ENCODE peak calls at places on chromosomes 3 and 15, in four cellular contexts. R is iPS-NIHi11; L is right atrium auricular region; Q is activated CD8-positive, alpha-beta memory T cell treated with anti-CD3 and anti-CD28 coated beads for 48 hours. Y is an unnamed sample.

GRCh38 chr3:61565569-61565968 is 4.2 kb downstream of the PTPRG start:
- DNase-seq in R (no peak), Q (no peak), L (no peak), Y (no peak)

GRCh38 chr3:111541911-111542483 is at the start of gene CD96:
- DNase-seq in L (no peak), Q (no peak), R (no peak), Y (peak)

GRCh38 chr15:40307421-40308165 is at the start of gene PLCB2:
- DNase-seq in R (peak), Q (no peak), L (no peak), Y (peak)

GRCh38 chr15:80179025-80179759 is 26.4 kb downstream of the FAH start:
- DNase-seq in L (no peak), R (no peak), Q (no peak), Y (no peak)

GRCh38 chr3:23590424-23590823 is 215.3 kb upstream of the UBE2E1 start:
- DNase-seq in L (no peak), Q (no peak), R (no peak), Y (no peak)

GRCh38 chr15:86362556-86362955 is 282.9 kb downstream of the AGBL1 start:
- DNase-seq in Q (peak), R (no peak), L (no peak), Y (no peak)

GRCh38 chr3:174330303-174330702 is 528.8 kb upstream of the NAALADL2 start:
- DNase-seq in L (no peak), R (no peak), Q (no peak), Y (no peak)

GRCh38 chr15:74641151-74641550 is 25.5 kb downstream of the CLK3 start:
- DNase-seq in R (no peak), L (no peak), Q (no peak), Y (no peak)